ENCODE peak calls at places on chromosomes 7 and 10, in seven cellular contexts. One of them, this sample, is unnamed.

GRCh38 chr7:128833148-128833938 is 3.1 kb downstream of the FLNC start:
- DNase-seq in fibroblast of mammary gland: peak; percentile 92
- DNase-seq in pancreas: no peak
- DNase-seq in uterus: peak; percentile 88
- DNase-seq in suprapubic skin: peak; percentile 86
- DNase-seq in Panc1: no peak
- DNase-seq in OCI-LY7: no peak
- DNase-seq in this sample: no peak

GRCh38 chr7:30321992-30322637 is 37.7 kb downstream of the ZNRF2 start:
- DNase-seq in fibroblast of mammary gland: peak; percentile 68
- DNase-seq in pancreas: no peak
- DNase-seq in uterus: peak; percentile 53
- DNase-seq in suprapubic skin: no peak
- DNase-seq in Panc1: no peak
- DNase-seq in OCI-LY7: peak; percentile 80
- DNase-seq in this sample: no peak

GRCh38 chr10:24333736-24334135 is 124.8 kb downstream of the KIAA1217 start:
- DNase-seq in fibroblast of mammary gland: no peak
- DNase-seq in pancreas: no peak
- DNase-seq in uterus: no peak
- DNase-seq in suprapubic skin: no peak
- DNase-seq in Panc1: no peak
- DNase-seq in OCI-LY7: no peak
- DNase-seq in this sample: no peak

GRCh38 chr7:128843938-128844621 is 13.9 kb downstream of the FLNC start:
- DNase-seq in fibroblast of mammary gland: no peak
- DNase-seq in pancreas: peak; percentile 11
- DNase-seq in uterus: no peak
- DNase-seq in suprapubic skin: no peak
- DNase-seq in Panc1: no peak
- DNase-seq in OCI-LY7: no peak
- DNase-seq in this sample: no peak

GRCh38 chr10:77496941-77497420 is 140.6 kb downstream of the KCNMA1 start:
- DNase-seq in fibroblast of mammary gland: no peak
- DNase-seq in pancreas: no peak
- DNase-seq in uterus: no peak
- DNase-seq in suprapubic skin: no peak
- DNase-seq in Panc1: no peak
- DNase-seq in OCI-LY7: no peak
- DNase-seq in this sample: no peak

GRCh38 chr10:131158695-131159094 is 152.8 kb downstream of the TCERG1L start:
- DNase-seq in fibroblast of mammary gland: no peak
- DNase-seq in pancreas: no peak
- DNase-seq in uterus: no peak
- DNase-seq in suprapubic skin: no peak
- DNase-seq in Panc1: no peak
- DNase-seq in OCI-LY7: no peak
- DNase-seq in this sample: no peak

GRCh38 chr10:27857616-27858015 is 112.0 kb upstream of the MKX start:
- DNase-seq in fibroblast of mammary gland: no peak
- DNase-seq in pancreas: no peak
- DNase-seq in uterus: no peak
- DNase-seq in suprapubic skin: no peak
- DNase-seq in Panc1: no peak
- DNase-seq in OCI-LY7: no peak
- DNase-seq in this sample: no peak

GRCh38 chr10:99429521-99430095 is 816 bp downstream of the GOT1 start:
- DNase-seq in fibroblast of mammary gland: no peak
- DNase-seq in pancreas: no peak
- DNase-seq in uterus: no peak
- DNase-seq in suprapubic skin: no peak
- DNase-seq in Panc1: no peak
- DNase-seq in OCI-LY7: peak; percentile 8
- DNase-seq in this sample: no peak

GRCh38 chr7:6279341-6279740 is 6.9 kb upstream of the CYTH3 start:
- DNase-seq in fibroblast of mammary gland: no peak
- DNase-seq in pancreas: no peak
- DNase-seq in uterus: no peak
- DNase-seq in suprapubic skin: no peak
- DNase-seq in Panc1: no peak
- DNase-seq in OCI-LY7: no peak
- DNase-seq in this sample: no peak

GRCh38 chr10:4847580-4848020 is 21.6 kb downstream of the AKR1E2 start:
- DNase-seq in fibroblast of mammary gland: peak; percentile 75
- DNase-seq in pancreas: no peak
- DNase-seq in uterus: no peak
- DNase-seq in suprapubic skin: no peak
- DNase-seq in Panc1: no peak
- DNase-seq in OCI-LY7: no peak
- DNase-seq in this sample: no peak

GRCh38 chr7:77316219-77316978 is 99.8 kb downstream of the GSAP start:
- DNase-seq in fibroblast of mammary gland: peak; percentile 55
- DNase-seq in pancreas: no peak
- DNase-seq in uterus: no peak
- DNase-seq in suprapubic skin: no peak
- DNase-seq in Panc1: no peak
- DNase-seq in OCI-LY7: no peak
- DNase-seq in this sample: no peak

GRCh38 chr10:101043356-101043707 is 12.3 kb downstream of the SFXN3 start:
- DNase-seq in fibroblast of mammary gland: peak; percentile 15
- DNase-seq in pancreas: no peak
- DNase-seq in uterus: no peak
- DNase-seq in suprapubic skin: no peak
- DNase-seq in Panc1: no peak
- DNase-seq in OCI-LY7: no peak
- DNase-seq in this sample: no peak

GRCh38 chr10:6203331-6204062 is 765 bp downstream of the PFKFB3 start:
- DNase-seq in fibroblast of mammary gland: peak; percentile 38
- DNase-seq in pancreas: peak; percentile 69
- DNase-seq in uterus: peak; percentile 38
- DNase-seq in suprapubic skin: no peak
- DNase-seq in Panc1: no peak
- DNase-seq in OCI-LY7: peak; percentile 84
- DNase-seq in this sample: peak; percentile 77

GRCh38 chr7:93575555-93576397 is 1.3 kb upstream of the CALCR start:
- DNase-seq in fibroblast of mammary gland: no peak
- DNase-seq in pancreas: no peak
- DNase-seq in uterus: no peak
- DNase-seq in suprapubic skin: no peak
- DNase-seq in Panc1: no peak
- DNase-seq in OCI-LY7: no peak
- DNase-seq in this sample: no peak

GRCh38 chr10:52314007-52314821 is at the start of gene DKK1:
- DNase-seq in fibroblast of mammary gland: peak; percentile 74
- DNase-seq in pancreas: peak; percentile 58
- DNase-seq in uterus: peak; percentile 13
- DNase-seq in suprapubic skin: peak; percentile 86
- DNase-seq in Panc1: no peak
- DNase-seq in OCI-LY7: no peak
- DNase-seq in this sample: peak; percentile 80
- TF ChIP-seq CTCF in fibroblast of mammary gland: peak; percentile 76
- TF ChIP-seq CTCF in pancreas: peak; percentile 66
- TF ChIP-seq CTCF in uterus: peak; percentile 14
- TF ChIP-seq CTCF in suprapubic skin: no peak
- TF ChIP-seq CTCF in Panc1: peak; percentile 99
- TF ChIP-seq CTCF in OCI-LY7: no peak
- TF ChIP-seq CTCF in this sample: peak; percentile 92

GRCh38 chr10:92848037-92848440 is 281 bp upstream of the EXOC6 start:
- DNase-seq in fibroblast of mammary gland: no peak
- DNase-seq in pancreas: no peak
- DNase-seq in uterus: no peak
- DNase-seq in suprapubic skin: no peak
- DNase-seq in Panc1: no peak
- DNase-seq in OCI-LY7: no peak
- DNase-seq in this sample: no peak

GRCh38 chr10:92846819-92847184 is 1.5 kb upstream of the EXOC6 start:
- DNase-seq in fibroblast of mammary gland: no peak
- DNase-seq in pancreas: no peak
- DNase-seq in uterus: no peak
- DNase-seq in suprapubic skin: no peak
- DNase-seq in Panc1: no peak
- DNase-seq in OCI-LY7: no peak
- DNase-seq in this sample: no peak

GRCh38 chr10:92844746-92845145 is 3.6 kb upstream of the EXOC6 start:
- DNase-seq in fibroblast of mammary gland: no peak
- DNase-seq in pancreas: no peak
- DNase-seq in uterus: no peak
- DNase-seq in suprapubic skin: no peak
- DNase-seq in Panc1: no peak
- DNase-seq in OCI-LY7: no peak
- DNase-seq in this sample: no peak

GRCh38 chr10:92847185-92847864 is 995 bp upstream of the EXOC6 start:
- DNase-seq in fibroblast of mammary gland: peak; percentile 35
- DNase-seq in pancreas: no peak
- DNase-seq in uterus: no peak
- DNase-seq in suprapubic skin: no peak
- DNase-seq in Panc1: no peak
- DNase-seq in OCI-LY7: no peak
- DNase-seq in this sample: no peak

GRCh38 chr10:92845926-92846325 is 2.4 kb upstream of the EXOC6 start:
- DNase-seq in fibroblast of mammary gland: no peak
- DNase-seq in pancreas: no peak
- DNase-seq in uterus: no peak
- DNase-seq in suprapubic skin: no peak
- DNase-seq in Panc1: no peak
- DNase-seq in OCI-LY7: no peak
- DNase-seq in this sample: no peak
- TF ChIP-seq CTCF in fibroblast of mammary gland: no peak
- TF ChIP-seq CTCF in pancreas: no peak
- TF ChIP-seq CTCF in uterus: no peak
- TF ChIP-seq CTCF in suprapubic skin: no peak
- TF ChIP-seq CTCF in Panc1: no peak
- TF ChIP-seq CTCF in OCI-LY7: no peak
- TF ChIP-seq CTCF in this sample: no peak

DNA sequence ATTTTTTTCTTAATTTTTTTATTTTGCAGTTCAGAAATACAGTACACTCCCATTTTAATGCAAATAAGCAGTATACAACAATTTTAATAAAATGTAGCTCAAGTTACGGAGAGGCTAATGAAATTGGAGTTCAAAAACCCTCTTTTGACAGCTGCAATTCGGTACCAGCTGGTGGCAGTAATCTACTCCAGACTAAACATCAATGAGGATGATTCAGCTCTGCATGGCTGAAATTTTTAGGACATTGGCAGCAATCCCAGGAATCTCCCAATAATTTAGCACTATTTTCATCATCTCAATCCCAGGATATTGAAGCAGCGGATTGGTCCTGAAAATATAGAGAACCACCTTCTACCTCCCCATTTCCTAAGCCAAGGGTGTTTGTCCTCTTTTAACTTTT is 278.8 kb downstream of the CACNA2D1 start:
- DNase-seq in fibroblast of mammary gland: peak; percentile 86
- DNase-seq in pancreas: no peak
- DNase-seq in uterus: no peak
- DNase-seq in suprapubic skin: no peak
- DNase-seq in Panc1: no peak
- DNase-seq in OCI-LY7: no peak
- DNase-seq in this sample: no peak
- TF ChIP-seq CTCF in fibroblast of mammary gland: peak; percentile 52
- TF ChIP-seq CTCF in pancreas: no peak
- TF ChIP-seq CTCF in uterus: no peak
- TF ChIP-seq CTCF in suprapubic skin: no peak
- TF ChIP-seq CTCF in Panc1: peak; percentile 34
- TF ChIP-seq CTCF in OCI-LY7: peak; percentile 16
- TF ChIP-seq CTCF in this sample: no peak

DNA sequence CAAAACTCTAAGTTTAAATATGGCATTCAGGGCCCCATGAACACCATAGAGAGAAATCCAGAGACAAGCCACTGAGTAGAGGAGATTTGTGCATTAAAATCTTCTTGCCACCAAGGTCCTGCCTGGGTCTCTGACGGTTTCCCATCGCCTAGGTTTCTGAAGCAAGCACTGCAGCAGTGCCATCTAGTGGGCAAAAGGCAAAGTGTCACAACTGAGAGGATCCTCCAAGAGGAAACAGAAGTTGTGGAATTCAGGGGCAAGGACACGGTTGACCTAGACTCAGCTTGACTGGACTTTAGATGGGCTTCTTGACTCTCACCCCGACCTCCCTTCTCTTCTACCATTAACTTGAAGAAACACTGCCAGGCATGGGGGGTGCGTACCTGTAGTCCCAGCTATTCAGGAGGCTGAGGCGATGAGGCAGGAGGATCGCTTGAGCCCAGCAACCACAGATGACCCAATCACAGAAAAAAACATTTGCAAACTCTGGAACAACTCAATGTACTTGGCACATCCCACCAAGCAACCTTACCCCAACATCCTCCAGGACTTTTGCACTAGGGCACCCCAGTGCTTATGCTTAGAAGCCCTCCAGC is 604.1 kb downstream of the GALNT17 start:
- DNase-seq in fibroblast of mammary gland: peak; percentile 66
- DNase-seq in pancreas: peak; percentile 61
- DNase-seq in uterus: peak; percentile 54
- DNase-seq in suprapubic skin: no peak
- DNase-seq in Panc1: peak; percentile 51
- DNase-seq in OCI-LY7: peak; percentile 59
- DNase-seq in this sample: peak; percentile 71
- TF ChIP-seq CTCF in fibroblast of mammary gland: peak; percentile 94
- TF ChIP-seq CTCF in pancreas: peak; percentile 89
- TF ChIP-seq CTCF in uterus: peak; percentile 74
- TF ChIP-seq CTCF in suprapubic skin: peak; percentile 38
- TF ChIP-seq CTCF in Panc1: peak; percentile 93
- TF ChIP-seq CTCF in OCI-LY7: peak; percentile 87
- TF ChIP-seq CTCF in this sample: peak; percentile 82

GRCh38 chr10:119821172-119821571 is 51.5 kb downstream of the MCMBP start:
- DNase-seq in fibroblast of mammary gland: no peak
- DNase-seq in pancreas: no peak
- DNase-seq in uterus: no peak
- DNase-seq in suprapubic skin: no peak
- DNase-seq in Panc1: no peak
- DNase-seq in OCI-LY7: no peak
- DNase-seq in this sample: no peak

GRCh38 chr10:119818889-119819270 is 53.8 kb downstream of the MCMBP start:
- DNase-seq in fibroblast of mammary gland: no peak
- DNase-seq in pancreas: no peak
- DNase-seq in uterus: peak; percentile 20
- DNase-seq in suprapubic skin: no peak
- DNase-seq in Panc1: no peak
- DNase-seq in OCI-LY7: no peak
- DNase-seq in this sample: no peak

GRCh38 chr10:119815671-119816070 is 57.0 kb downstream of the MCMBP start:
- DNase-seq in fibroblast of mammary gland: no peak
- DNase-seq in pancreas: no peak
- DNase-seq in uterus: no peak
- DNase-seq in suprapubic skin: no peak
- DNase-seq in Panc1: no peak
- DNase-seq in OCI-LY7: no peak
- DNase-seq in this sample: no peak

GRCh38 chr10:119812684-119813083 is 60.0 kb downstream of the MCMBP start:
- DNase-seq in fibroblast of mammary gland: no peak
- DNase-seq in pancreas: no peak
- DNase-seq in uterus: no peak
- DNase-seq in suprapubic skin: no peak
- DNase-seq in Panc1: no peak
- DNase-seq in OCI-LY7: no peak
- DNase-seq in this sample: no peak

GRCh38 chr10:119817991-119818888 is 54.4 kb downstream of the MCMBP start:
- DNase-seq in fibroblast of mammary gland: peak; percentile 62
- DNase-seq in pancreas: peak; percentile 57
- DNase-seq in uterus: peak; percentile 77
- DNase-seq in suprapubic skin: peak; percentile 80
- DNase-seq in Panc1: no peak
- DNase-seq in OCI-LY7: no peak
- DNase-seq in this sample: peak; percentile 94
- TF ChIP-seq CTCF in fibroblast of mammary gland: no peak
- TF ChIP-seq CTCF in pancreas: no peak
- TF ChIP-seq CTCF in uterus: no peak
- TF ChIP-seq CTCF in suprapubic skin: no peak
- TF ChIP-seq CTCF in Panc1: no peak
- TF ChIP-seq CTCF in OCI-LY7: no peak
- TF ChIP-seq CTCF in this sample: peak; percentile 58

This sample was measured in endothelial cell.